ENCODE peak calls at places on chromosomes 11 and 22, in six cellular contexts. D, W, U, R, T and Z are unnamed samples.

GRCh38 chr22:29302402-29302680 is 4.1 kb upstream of the GAS2L1 start:
- DNase-seq in U (no peak), R (no peak), D (no peak), T (no peak), W (no peak), Z (no peak)

GRCh38 chr11:123231263-123231662 is 36.2 kb upstream of the CLMP start:
- DNase-seq in T (no peak), W (no peak), R (peak; percentile 63), D (no peak), U (no peak), Z (no peak)

GRCh38 chr11:107970049-107970448 is 38.6 kb upstream of the CUL5 start:
- DNase-seq in T (peak; percentile 22), D (no peak), U (no peak), W (no peak), R (no peak), Z (no peak)

GRCh38 chr11:64556721-64557250 is 34.2 kb upstream of the SLC22A12 start:
- DNase-seq in R (no peak), T (no peak), D (no peak), U (no peak), W (no peak), Z (no peak)

GRCh38 chr11:106990322-106990721 is 28.0 kb downstream of the GUCY1A2 start:
- DNase-seq in U (no peak), R (no peak), D (no peak), W (peak; percentile 6), T (no peak), Z (no peak)

GRCh38 chr11:103892603-103893002 is 143.8 kb upstream of the DDI1 start:
- DNase-seq in R (peak; percentile 60), T (no peak), U (no peak), W (no peak), D (peak; percentile 78), Z (no peak)

GRCh38 chr11:113168804-113169342 is 145.5 kb upstream of the TTC12 start:
- DNase-seq in R (no peak), D (no peak), W (no peak), U (no peak), T (no peak), Z (no peak)

GRCh38 chr11:45489281-45489906 is 176.0 kb downstream of the CHST1 start:
- DNase-seq in U (no peak), D (no peak), T (peak; percentile 63), W (no peak), R (no peak), Z (no peak)

GRCh38 chr22:28283025-28283654 is 364.1 kb upstream of the PITPNB start:
- DNase-seq in U (no peak), T (no peak), D (peak; percentile 83), W (no peak), R (peak; percentile 26), Z (no peak)

GRCh38 chr11:35247863-35248262 is 108.9 kb downstream of the CD44 start:
- DNase-seq in D (no peak), U (no peak), R (no peak), T (no peak), W (no peak), Z (no peak)

GRCh38 chr11:98964146-98964545 is 56.6 kb upstream of the CNTN5 start:
- DNase-seq in W (no peak), T (no peak), D (no peak), R (no peak), U (no peak), Z (no peak)

GRCh38 chr11:64898541-64898940 is 18.5 kb downstream of the ATG2A start:
- DNase-seq in T (no peak), R (no peak), W (no peak), D (no peak), U (no peak), Z (no peak)

GRCh38 chr11:17371614-17372013 is 16.8 kb downstream of the KCNJ11 start:
- DNase-seq in U (no peak), D (peak; percentile 53), R (peak; percentile 68), W (no peak), T (peak; percentile 52), Z (no peak)

GRCh38 chr11:100863080-100863581 is 176.0 kb downstream of the ARHGAP42 start:
- DNase-seq in T (peak; percentile 21), D (peak; percentile 99), R (peak; percentile 96), W (peak; percentile 18), U (peak; percentile 95), Z (no peak)

GRCh38 chr11:119195680-119196079 is 10.4 kb downstream of the NHERF4 start:
- DNase-seq in T (peak; percentile 96), W (peak; percentile 44), R (peak; percentile 80), U (no peak), D (peak; percentile 39), Z (no peak)

GRCh38 chr22:23220485-23221350 is 40.4 kb downstream of the BCR start:
- DNase-seq in R (peak; percentile 66), U (no peak), T (no peak), W (no peak), D (peak; percentile 63), Z (no peak)

GRCh38 chr11:62732830-62733229 is 4.5 kb downstream of the TTC9C start:
- DNase-seq in R (peak; percentile 65), U (peak; percentile 34), T (peak; percentile 55), D (no peak), W (no peak), Z (no peak)

GRCh38 chr11:67265633-67266423 is 445 bp upstream of the GRK2 start:
- DNase-seq in R (peak; percentile 51), D (no peak), U (peak; percentile 79), W (peak; percentile 83), T (peak; percentile 84), Z (peak; percentile 92)

GRCh38 chr11:61815790-61816735 is 740 bp downstream of the FADS1 start:
- DNase-seq in T (peak; percentile 88), D (peak; percentile 59), U (peak; percentile 64), W (peak; percentile 54), R (peak; percentile 73), Z (no peak)

DNA sequence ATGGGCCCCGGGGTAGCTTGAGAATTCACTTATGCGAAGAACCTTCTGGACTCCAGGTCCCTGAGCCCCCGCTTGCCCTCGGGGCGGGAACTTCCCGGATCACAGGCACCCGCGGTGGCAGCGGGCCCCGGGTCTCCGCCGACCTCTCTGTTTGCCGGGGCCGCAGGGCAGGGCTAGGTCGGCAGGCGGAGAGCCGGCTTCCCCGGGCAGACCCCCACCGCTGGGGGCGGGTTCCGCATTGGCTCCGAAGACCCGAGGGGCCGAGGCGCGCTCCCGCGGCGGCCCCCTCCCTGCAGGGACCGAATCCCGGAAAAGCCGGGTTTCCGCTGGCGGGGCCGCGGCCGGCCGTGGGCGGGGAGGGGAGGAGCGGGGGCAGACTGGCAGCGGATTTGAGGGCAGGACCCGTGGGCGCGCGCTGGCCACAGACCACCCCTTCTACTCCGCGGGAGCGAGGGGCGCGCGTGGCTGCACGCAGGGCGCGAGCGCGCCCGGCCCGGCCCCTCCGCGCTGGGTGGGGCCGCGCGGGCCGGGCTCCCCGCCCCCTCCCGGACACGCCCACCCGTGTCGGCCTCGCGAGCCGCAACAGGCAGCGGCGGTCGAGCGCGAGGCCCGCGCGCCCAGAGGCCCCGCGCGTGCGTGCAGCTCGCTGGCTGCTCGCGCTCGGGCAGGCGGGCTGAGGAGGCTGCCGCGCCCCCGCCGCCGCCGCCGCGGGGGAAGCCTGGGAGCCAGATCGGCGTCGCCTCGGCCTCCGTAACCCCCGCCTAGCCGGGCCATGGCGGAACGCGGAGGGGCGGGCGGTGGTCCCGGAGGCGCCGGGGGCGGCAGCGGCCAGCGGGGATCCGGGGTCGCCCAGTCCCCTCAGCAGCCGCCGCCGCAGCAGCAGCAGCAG is at the start of gene PACS1:
- DNase-seq in W (peak; percentile 74), R (peak; percentile 91), U (peak; percentile 66), T (peak; percentile 54), D (peak; percentile 73), Z (peak; percentile 94)
- TF ChIP-seq CTCF in W (no peak), R (no peak), U (no peak), T (no peak), D (no peak), Z (peak; percentile 6)

GRCh38 chr11:10918275-10918674 is 60.4 kb upstream of the ZBED5 start:
- DNase-seq in U (no peak), R (no peak), T (no peak), D (no peak), W (no peak), Z (no peak)
- TF ChIP-seq CTCF in U (no peak), R (no peak), T (no peak), D (no peak), W (no peak), Z (no peak)

GRCh38 chr11:102615077-102615893 is 9.8 kb downstream of the MMP20 start:
- DNase-seq in D (no peak), W (no peak), U (no peak), T (peak; percentile 12), R (no peak), Z (no peak)

GRCh38 chr11:102617491-102618026 is 7.6 kb downstream of the MMP20 start:
- DNase-seq in U (no peak), T (no peak), R (no peak), W (no peak), D (no peak), Z (no peak)

GRCh38 chr11:102613455-102613854 is 11.7 kb downstream of the MMP20 start:
- DNase-seq in R (no peak), W (no peak), D (no peak), U (no peak), T (peak; percentile 37), Z (no peak)

GRCh38 chr11:102615894-102616432 is 9.2 kb downstream of the MMP20 start:
- DNase-seq in R (no peak), D (no peak), T (no peak), U (no peak), W (no peak), Z (no peak)

DNA sequence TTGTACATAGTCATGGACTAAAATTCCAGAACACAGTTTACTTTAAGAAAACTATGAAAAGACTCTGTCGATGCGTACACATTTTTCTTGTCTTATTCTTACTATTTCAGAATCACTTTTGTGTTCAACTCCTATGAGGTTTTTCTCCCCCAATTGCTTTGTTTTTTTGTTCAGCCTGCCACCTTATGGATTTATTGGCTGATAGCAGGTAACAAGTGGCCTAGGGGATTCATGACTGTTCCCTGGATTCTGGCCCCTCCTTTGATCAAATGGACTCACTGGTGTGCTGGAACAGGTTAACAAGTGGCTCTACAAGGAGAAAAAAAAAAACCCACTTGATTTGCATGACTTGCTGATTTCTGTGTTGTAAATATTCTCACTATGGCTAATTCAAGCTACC is 10.6 kb downstream of the MMP20 start:
- DNase-seq in R (no peak), T (peak; percentile 26), D (no peak), U (no peak), W (no peak), Z (no peak)
- TF ChIP-seq CTCF in R (peak; percentile 17), T (peak; percentile 40), D (no peak), U (peak; percentile 14), W (no peak), Z (peak; percentile 30)

GRCh38 chr11:29328961-29329441 is 687.8 kb downstream of the KCNA4 start:
- DNase-seq in R (peak; percentile 90), W (no peak), D (peak; percentile 84), U (peak; percentile 36), T (peak; percentile 28), Z (no peak)

GRCh38 chr11:29334781-29335140 is 682.1 kb downstream of the KCNA4 start:
- DNase-seq in W (no peak), D (no peak), R (no peak), U (no peak), T (no peak), Z (no peak)

GRCh38 chr11:29336727-29337212 is 680.1 kb downstream of the KCNA4 start:
- DNase-seq in D (peak; percentile 87), W (no peak), U (no peak), R (peak; percentile 63), T (no peak), Z (no peak)

GRCh38 chr11:29333993-29334780 is 682.6 kb downstream of the KCNA4 start:
- DNase-seq in U (peak; percentile 38), R (peak; percentile 84), W (no peak), D (peak; percentile 63), T (peak; percentile 64), Z (no peak)
- TF ChIP-seq CTCF in U (peak; percentile 58), R (peak; percentile 65), W (peak; percentile 34), D (peak; percentile 62), T (peak; percentile 71), Z (peak; percentile 67)